ENCODE peak calls at places on chromosome 14, in four cellular contexts. N is cardiac muscle cell, S is body of pancreas, K is tibial artery. E is an unnamed sample.
A peak's percentile ranks its signal among the peaks of the same experiment; 100 is the strongest.

GRCh38 chr14:52563120-52563519 is 10.5 kb downstream of the GPR137C start:
- DNase-seq in S (no peak), N (no peak), K (no peak), E (no peak)

GRCh38 chr14:101732128-101732527 is 29.4 kb upstream of the PPP2R5C start:
- DNase-seq in K (no peak), N (no peak), S (no peak), E (no peak)

GRCh38 chr14:74905595-74906142 is 17.4 kb downstream of the RPS6KL1 start:
- DNase-seq in S (peak; percentile 76), N (peak; percentile 79), K (peak; percentile 81), E (peak; percentile 81)

GRCh38 chr14:34580381-34580780 is 40.9 kb upstream of the EAPP start:
- DNase-seq in N (no peak), S (no peak), K (no peak), E (no peak)

GRCh38 chr14:93046696-93047050 is 69.1 kb downstream of the ITPK1 start:
- DNase-seq in S (no peak), K (no peak), N (no peak), E (no peak)

GRCh38 chr14:100914597-100915021 is 11.1 kb upstream of the RTL1 start:
- DNase-seq in K (no peak), S (no peak), N (no peak), E (no peak)

GRCh38 chr14:26935733-26936132 is 337.9 kb upstream of the NOVA1 start:
- DNase-seq in N (peak; percentile 52), K (no peak), S (no peak), E (no peak)

GRCh38 chr14:53035796-53036195 is 84.9 kb upstream of the FERMT2 start:
- DNase-seq in S (no peak), K (no peak), N (no peak), E (no peak)

GRCh38 chr14:88879016-88879415 is 54.6 kb downstream of the TTC8 start:
- DNase-seq in K (no peak), S (no peak), N (no peak), E (no peak)

GRCh38 chr14:67952786-67953185 is 133.2 kb downstream of the RAD51B start:
- DNase-seq in K (no peak), S (no peak), N (no peak), E (no peak)

GRCh38 chr14:65301862-65302539 is 110.5 kb upstream of the FUT8 start:
- DNase-seq in S (peak; percentile 78), N (no peak), K (no peak), E (no peak)

GRCh38 chr14:65164825-65165135 is 62.5 kb upstream of the MAX start:
- DNase-seq in S (no peak), K (no peak), N (no peak), E (no peak)

GRCh38 chr14:65226824-65227604 is 124.7 kb upstream of the MAX start:
- DNase-seq in N (no peak), K (peak; percentile 21), S (peak; percentile 63), E (no peak)

GRCh38 chr14:93720076-93720815 is 68.0 kb downstream of the PRIMA1 start:
- DNase-seq in N (no peak), K (peak; percentile 48), S (no peak), E (no peak)

GRCh38 chr14:51188566-51189185 is 51.4 kb upstream of the TMX1 start:
- DNase-seq in K (no peak), S (no peak), N (no peak), E (no peak)

GRCh38 chr14:75418779-75419768 is 8.7 kb upstream of the JDP2 start:
- DNase-seq in N (peak; percentile 71), K (no peak), S (peak; percentile 50), E (peak; percentile 73)

GRCh38 chr14:97381309-97381708 is 584.1 kb downstream of the VRK1 start:
- DNase-seq in N (no peak), S (no peak), K (no peak), E (no peak)

GRCh38 chr14:45785240-45785639 is 532.2 kb upstream of the MIS18BP1 start:
- DNase-seq in N (no peak), K (no peak), S (no peak), E (no peak)

GRCh38 chr14:55126932-55127490 is 2.0 kb upstream of the LGALS3 start:
- DNase-seq in K (no peak), N (no peak), S (no peak), E (no peak)
- H3K4me1 ChIP-seq in K (no peaks in the 10 kb centered on the region), N (peaks cover 20% of the 10 kb centered on the region), S (peaks cover 43% of the 10 kb centered on the region), E (peaks cover 65% of the 10 kb centered on the region)

GRCh38 chr14:80663541-80663940 is 278.0 kb downstream of the CEP128 start:
- DNase-seq in S (no peak), K (no peak), N (no peak), E (no peak)
- H3K4me1 ChIP-seq in S (no peaks in the 10 kb centered on the region), K (no peaks in the 10 kb centered on the region), N (no peaks in the 10 kb centered on the region), E (no peaks in the 10 kb centered on the region)

GRCh38 chr14:103806805-103807204 is 40.6 kb downstream of the PPP1R13B start:
- DNase-seq in K (no peak), S (no peak), N (peak; percentile 23), E (no peak)
- H3K4me1 ChIP-seq in K (no peaks in the 10 kb centered on the region), S (peaks cover 39% of the 10 kb centered on the region), N (peaks cover 35% of the 10 kb centered on the region), E (peaks cover 38% of the 10 kb centered on the region)

DNA sequence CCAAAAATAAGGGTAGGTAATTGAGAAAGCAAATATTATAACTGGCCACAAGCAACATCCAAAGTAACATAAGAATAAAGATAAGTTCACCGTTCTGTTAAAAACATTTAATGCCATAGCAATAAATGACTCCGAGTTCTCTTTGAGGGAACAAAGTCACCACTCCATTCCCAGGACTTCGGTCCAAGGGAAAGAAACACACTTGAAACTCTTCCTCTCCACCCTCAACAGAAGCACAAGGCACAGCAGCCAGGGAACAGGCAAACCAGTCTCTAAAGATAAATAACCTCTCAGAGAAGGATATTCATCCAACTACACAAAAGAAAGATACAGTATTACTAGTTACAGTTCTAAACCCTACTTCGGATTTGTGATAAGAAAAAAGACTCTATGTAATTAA is 2.5 kb downstream of the SETD3 start:
- DNase-seq in K (no peak), S (no peak), N (no peak), E (no peak)
- H3K4me1 ChIP-seq in K (no peaks in the 10 kb centered on the region), S (peaks cover 33% of the 10 kb centered on the region), N (peaks cover 23% of the 10 kb centered on the region), E (peaks cover 49% of the 10 kb centered on the region)

GRCh38 chr14:22482085-22482694 is 106.8 kb downstream of the DAD1 start:
- DNase-seq in K (no peak), S (no peak), N (no peak), E (no peak)

GRCh38 chr14:22482782-22483553 is 106.1 kb downstream of the DAD1 start:
- DNase-seq in K (no peak), S (no peak), N (no peak), E (no peak)

GRCh38 chr14:22483863-22484593 is 105.0 kb downstream of the DAD1 start:
- DNase-seq in N (no peak), S (no peak), K (no peak), E (no peak)

GRCh38 chr14:22485178-22485577 is 103.8 kb downstream of the DAD1 start:
- DNase-seq in N (no peak), K (no peak), S (no peak), E (no peak)

DNA sequence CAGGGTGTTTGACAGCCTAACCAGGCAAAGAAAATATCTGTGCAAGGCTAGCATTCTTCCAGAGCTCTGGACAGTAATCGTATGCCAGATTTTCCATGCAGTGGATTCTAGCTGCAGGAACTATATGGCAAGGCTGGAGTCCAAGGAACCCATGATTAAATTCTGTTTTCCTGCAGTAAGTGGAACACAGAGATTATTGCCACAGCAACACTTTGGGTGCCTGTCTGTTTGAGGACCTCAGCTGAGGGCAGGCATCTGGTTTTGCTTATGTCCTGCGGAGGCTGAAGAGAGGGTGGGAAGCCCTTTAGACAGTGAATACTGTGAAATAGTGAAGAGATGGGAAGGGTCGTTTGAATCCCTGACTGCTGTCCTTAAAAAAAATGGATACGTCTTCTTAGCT is 104.4 kb downstream of the DAD1 start:
- DNase-seq in S (no peak), K (no peak), N (peak; percentile 60), E (no peak)
- H3K4me1 ChIP-seq in S (no peaks in the 10 kb centered on the region), K (no peaks in the 10 kb centered on the region), N (peaks cover 39% of the 10 kb centered on the region), E (peaks cover 5% of the 10 kb centered on the region)

GRCh38 chr14:61644834-61645233 is 50.5 kb upstream of the HIF1A start:
- DNase-seq in N (peak; percentile 28), S (no peak), K (no peak), E (no peak)

GRCh38 chr14:61647704-61648103 is 47.6 kb upstream of the HIF1A start:
- DNase-seq in S (no peak), N (no peak), K (no peak), E (no peak)

GRCh38 chr14:61645247-61645646 is 50.1 kb upstream of the HIF1A start:
- DNase-seq in N (no peak), K (no peak), S (no peak), E (no peak)

GRCh38 chr14:61648377-61648776 is 46.9 kb upstream of the HIF1A start:
- DNase-seq in S (no peak), N (no peak), K (no peak), E (no peak)

DNA sequence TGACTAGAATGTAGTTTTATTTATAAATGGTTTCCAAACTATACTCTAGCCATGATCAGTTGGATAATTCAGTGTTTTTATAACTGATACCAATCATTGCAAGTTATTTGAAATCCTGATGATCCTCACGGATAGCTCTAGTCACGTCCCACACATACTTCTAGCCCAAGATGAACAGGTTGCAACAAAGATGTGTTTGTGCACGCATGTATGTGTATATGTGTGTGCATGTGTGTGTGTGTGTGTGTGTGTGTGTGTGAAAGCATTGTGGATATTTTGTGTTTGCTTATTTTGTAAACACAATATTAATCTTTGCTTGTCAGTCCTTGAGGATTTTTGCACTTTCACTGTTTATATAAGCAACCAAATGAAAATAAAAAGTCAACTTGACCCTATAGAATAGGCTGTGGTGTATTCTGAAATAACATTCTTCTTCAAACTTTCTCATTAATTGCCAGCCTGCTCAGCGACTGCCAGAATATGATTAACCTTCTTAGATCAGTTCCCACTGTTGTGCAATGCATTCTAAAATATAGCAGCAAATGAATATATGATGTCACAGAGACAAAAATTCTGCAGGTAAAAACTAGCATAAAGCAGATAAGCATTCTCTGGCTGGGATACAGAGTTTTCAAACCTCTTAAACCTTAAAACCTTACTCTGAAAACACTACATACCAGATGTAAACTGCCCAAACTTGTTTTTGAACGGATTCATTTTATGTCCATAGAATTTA is 48.8 kb upstream of the HIF1A start:
- DNase-seq in N (no peak), S (no peak), K (no peak), E (no peak)
- H3K4me1 ChIP-seq in N (no peaks in the 10 kb centered on the region), S (no peaks in the 10 kb centered on the region), K (no peaks in the 10 kb centered on the region), E (no peaks in the 10 kb centered on the region)

DNA sequence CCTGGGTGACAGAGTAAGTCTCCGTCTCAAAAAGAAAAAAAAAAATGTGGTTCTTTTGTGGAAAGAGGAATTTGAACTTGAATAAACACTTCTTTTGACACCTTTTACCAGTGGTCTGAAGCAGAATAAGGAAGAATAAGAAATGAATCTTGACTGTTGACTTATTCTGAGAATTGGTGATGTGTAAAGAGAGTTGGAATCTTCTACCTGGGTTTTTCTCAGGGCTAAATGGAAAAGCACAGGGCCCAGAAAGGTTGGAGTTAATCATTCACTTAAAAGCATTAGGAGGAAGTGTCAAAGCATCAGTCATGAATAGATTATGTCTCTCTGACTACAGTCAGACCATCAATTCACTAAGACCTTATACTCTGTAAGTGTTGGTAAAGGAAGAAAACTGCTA is 13.9 kb downstream of the PNMA1 start:
- DNase-seq in K (no peak), N (no peak), S (no peak), E (no peak)
- H3K4me1 ChIP-seq in K (no peaks in the 10 kb centered on the region), N (no peaks in the 10 kb centered on the region), S (no peaks in the 10 kb centered on the region), E (no peaks in the 10 kb centered on the region)

E was measured in lower lobe of right lung.